ENCODE peak calls at places on chromosomes 3 and 15, in six cellular contexts. W, T, Q, C, I and D are unnamed samples.

GRCh38 chr3:4586381-4586780 is 93.2 kb downstream of the ITPR1 start:
- DNase-seq in W (no peak), C (no peak), I (no peak), T (no peak), Q (no peak), D (no peak)

GRCh38 chr15:90618330-90619136 is 88.8 kb downstream of the CRTC3 start:
- DNase-seq in C (no peak), I (no peak), W (no peak), T (no peak), Q (no peak), D (no peak)

GRCh38 chr3:171788546-171789351 is 21.5 kb downstream of the PLD1 start:
- DNase-seq in C (no peak), I (peak; percentile 63), W (no peak), T (no peak), Q (no peak), D (no peak)

GRCh38 chr3:121637922-121638321 is 22.8 kb downstream of the HCLS1 start:
- DNase-seq in C (no peak), I (no peak), W (no peak), Q (no peak), T (no peak), D (no peak)

GRCh38 chr15:63374686-63375520 is 6.7 kb downstream of the CA12 start:
- DNase-seq in I (no peak), C (no peak), T (no peak), Q (peak; percentile 45), W (no peak), D (no peak)

GRCh38 chr15:101698314-101698713 is 26.0 kb downstream of the TARS3 start:
- DNase-seq in T (no peak), I (no peak), C (no peak), W (no peak), Q (no peak), D (no peak)

GRCh38 chr3:125078961-125079674 is 23.3 kb upstream of the HEG1 start:
- DNase-seq in I (no peak), T (no peak), C (no peak), Q (no peak), W (no peak), D (no peak)

GRCh38 chr3:87350367-87351199 is 74.2 kb upstream of the POU1F1 start:
- DNase-seq in I (peak; percentile 41), C (no peak), Q (no peak), W (no peak), T (no peak), D (peak; percentile 66)

GRCh38 chr3:98972155-98972554 is 70.7 kb upstream of the DCBLD2 start:
- DNase-seq in T (no peak), I (peak; percentile 23), C (no peak), Q (no peak), W (no peak), D (no peak)

GRCh38 chr3:88809993-88810392 is 297.4 kb upstream of the EPHA3 start:
- DNase-seq in C (no peak), Q (no peak), T (no peak), W (no peak), I (no peak), D (no peak)

GRCh38 chr3:52712291-52713212 is 6.6 kb downstream of the SPCS1 start:
- DNase-seq in C (no peak), Q (no peak), W (no peak), I (peak; percentile 59), T (no peak), D (no peak)

GRCh38 chr3:55090746-55091145 is 162.9 kb upstream of the LRTM1 start:
- DNase-seq in W (no peak), Q (no peak), C (no peak), I (no peak), T (no peak), D (no peak)

GRCh38 chr3:13027154-13027553 is 46.1 kb downstream of the IQSEC1 start:
- DNase-seq in C (no peak), T (no peak), W (no peak), Q (no peak), I (no peak), D (peak; percentile 11)

GRCh38 chr3:13028010-13028821 is 45.0 kb downstream of the IQSEC1 start:
- DNase-seq in Q (no peak), T (no peak), C (no peak), W (no peak), I (no peak), D (no peak)

GRCh38 chr3:13025090-13025489 is 48.1 kb downstream of the IQSEC1 start:
- DNase-seq in W (no peak), C (no peak), I (peak; percentile 12), T (no peak), Q (no peak), D (peak; percentile 50)

GRCh38 chr3:13025778-13026518 is 47.3 kb downstream of the IQSEC1 start:
- DNase-seq in Q (no peak), C (no peak), W (no peak), T (no peak), I (no peak), D (no peak)

GRCh38 chr3:13026534-13026933 is 46.7 kb downstream of the IQSEC1 start:
- DNase-seq in W (no peak), T (no peak), I (no peak), C (no peak), Q (no peak), D (no peak)
- TF ChIP-seq EP300 in W (no peak), T (no peak), I (no peak), C (no peak), Q (no peak), D (no peak)

GRCh38 chr15:50424066-50424890 is at the start of gene USP8:
- DNase-seq in I (peak; percentile 97), Q (peak; percentile 96), T (peak; percentile 96), C (peak; percentile 97), W (peak; percentile 91), D (peak; percentile 99)
- TF ChIP-seq EP300 in I (no peak), Q (no peak), T (no peak), C (no peak), W (peak; percentile 98), D (no peak)

GRCh38 chr15:75159244-75159643 is 42.4 kb upstream of the C15orf39 start:
- DNase-seq in C (no peak), Q (no peak), T (no peak), W (no peak), I (no peak), D (no peak)

GRCh38 chr15:75153565-75154248 is 48.0 kb upstream of the C15orf39 start:
- DNase-seq in Q (no peak), C (no peak), W (no peak), I (no peak), T (no peak), D (no peak)

GRCh38 chr15:75154461-75155062 is 47.1 kb upstream of the C15orf39 start:
- DNase-seq in W (no peak), I (no peak), Q (no peak), T (no peak), C (no peak), D (no peak)

GRCh38 chr15:75158402-75158801 is 43.3 kb upstream of the C15orf39 start:
- DNase-seq in T (no peak), C (no peak), W (no peak), Q (no peak), I (no peak), D (no peak)

GRCh38 chr15:75156306-75157215 is 45.1 kb upstream of the C15orf39 start:
- DNase-seq in W (no peak), Q (no peak), T (no peak), C (no peak), I (no peak), D (peak; percentile 48)
- TF ChIP-seq EP300 in W (no peak), Q (no peak), T (no peak), C (no peak), I (no peak), D (no peak)

DNA sequence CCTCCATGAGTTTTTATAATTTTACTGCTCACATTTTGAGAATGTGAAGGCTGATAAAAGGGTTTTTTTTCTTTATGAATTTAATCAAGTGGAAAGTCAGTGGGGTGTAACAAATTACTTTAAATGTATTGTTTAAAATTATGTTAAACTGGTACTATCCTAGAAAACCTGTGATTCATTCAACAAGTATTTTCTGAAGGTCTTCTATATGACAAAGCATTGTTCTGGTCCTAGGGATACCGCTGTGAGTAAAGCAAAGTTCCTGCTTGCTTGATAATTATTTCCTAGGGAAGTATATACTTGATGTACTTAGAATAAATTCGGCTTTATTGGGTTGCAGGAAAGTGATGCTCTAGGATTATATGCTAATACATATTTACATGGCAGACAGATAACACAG is 152.8 kb upstream of the GOLGA6L4 start:
- DNase-seq in T (no peak), W (no peak), I (no peak), C (no peak), Q (no peak), D (no peak)
- TF ChIP-seq EP300 in T (no peak), W (no peak), I (no peak), C (no peak), Q (no peak), D (no peak)

GRCh38 chr3:30221622-30222021 is 384.8 kb upstream of the TGFBR2 start:
- DNase-seq in I (no peak), T (no peak), Q (no peak), W (no peak), C (no peak), D (no peak)

GRCh38 chr3:30225021-30225420 is 381.4 kb upstream of the TGFBR2 start:
- DNase-seq in T (no peak), W (no peak), Q (no peak), C (no peak), I (no peak), D (no peak)

GRCh38 chr3:30226606-30227151 is 379.7 kb upstream of the TGFBR2 start:
- DNase-seq in C (no peak), I (no peak), Q (no peak), T (no peak), W (no peak), D (no peak)

GRCh38 chr3:30227571-30228301 is 378.7 kb upstream of the TGFBR2 start:
- DNase-seq in W (no peak), C (no peak), T (no peak), Q (no peak), I (peak; percentile 85), D (peak; percentile 93)

GRCh38 chr3:30222436-30222835 is 384.0 kb upstream of the TGFBR2 start:
- DNase-seq in C (no peak), Q (no peak), W (no peak), T (no peak), I (no peak), D (no peak)
- TF ChIP-seq EP300 in C (no peak), Q (no peak), W (no peak), T (no peak), I (no peak), D (no peak)

DNA sequence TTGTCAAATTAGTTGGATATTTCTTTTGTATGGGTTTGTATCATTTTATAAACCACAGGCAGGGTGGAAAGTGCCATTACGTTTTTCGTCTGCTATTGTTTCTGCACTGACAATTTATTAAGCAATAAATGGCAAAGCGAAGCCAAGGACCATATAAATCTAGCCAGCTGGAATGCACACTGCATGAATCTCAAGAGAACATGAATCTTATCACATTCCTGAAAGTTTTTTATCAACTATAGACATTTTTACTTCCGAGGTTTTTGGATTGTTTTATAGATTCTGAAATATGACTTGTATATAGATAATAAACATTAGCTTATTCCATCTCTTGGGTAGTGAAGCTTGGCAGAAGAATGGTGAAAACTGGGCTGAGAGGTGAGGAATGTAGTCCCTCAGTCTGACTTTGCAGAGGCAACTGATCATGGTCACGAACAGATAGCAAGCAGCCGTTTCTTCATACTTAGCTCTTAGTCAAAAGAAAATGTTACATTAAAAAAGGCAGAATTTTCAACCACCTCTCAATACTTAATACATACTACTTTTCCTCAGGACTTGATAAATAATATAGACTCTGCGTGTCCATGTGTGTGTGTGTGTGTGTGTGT is 102.7 kb downstream of the OSBPL10 start:
- DNase-seq in W (no peak), Q (no peak), T (no peak), I (no peak), C (no peak), D (no peak)
- TF ChIP-seq EP300 in W (peak; percentile 26), Q (no peak), T (no peak), I (no peak), C (no peak), D (no peak)

GRCh38 chr3:16515885-16516420 is 2.5 kb upstream of the RFTN1 start:
- DNase-seq in T (no peak), Q (no peak), W (no peak), I (no peak), C (no peak), D (no peak)
- TF ChIP-seq EP300 in T (no peak), Q (no peak), W (no peak), I (no peak), C (no peak), D (no peak)